ENCODE peak calls at places on chromosomes 1 and 21, in four cellular contexts. S, O, I and K are unnamed samples.
A peak's percentile ranks its signal among the peaks of the same experiment; 100 is the strongest.

GRCh38 chr1:85328713-85329376 is 52.4 kb upstream of the BCL10 start:
- ATAC-seq in S (peak; percentile 90), O (peak; percentile 90), I (peak; percentile 95), K (peak; percentile 55)

GRCh38 chr1:53616927-53617326 is 122.0 kb downstream of the GLIS1 start:
- ATAC-seq in S (peak; percentile 31), O (no peak), I (peak; percentile 68), K (no peak)

GRCh38 chr1:223041481-223041880 is 101.6 kb downstream of the TLR5 start:
- ATAC-seq in S (no peak), O (no peak), I (no peak), K (no peak)

GRCh38 chr1:7325254-7325653 is 445.8 kb upstream of the VAMP3 start:
- ATAC-seq in S (no peak), O (no peak), I (no peak), K (no peak)

GRCh38 chr1:21644348-21644747 is 24.8 kb downstream of the RAP1GAP start:
- ATAC-seq in S (no peak), O (no peak), I (no peak), K (no peak)

GRCh38 chr1:207711285-207711684 is 40.6 kb upstream of the CD46 start:
- ATAC-seq in S (peak; percentile 70), O (peak; percentile 81), I (no peak), K (no peak)

GRCh38 chr1:179877586-179878265 is at the start of gene TOR1AIP2:
- ATAC-seq in S (peak; percentile 64), O (peak; percentile 67), I (peak; percentile 83), K (peak; percentile 50)

GRCh38 chr1:245986404-245987221 is 520.5 kb downstream of the SMYD3 start:
- ATAC-seq in S (peak; percentile 87), O (no peak), I (peak; percentile 93), K (no peak)

GRCh38 chr1:14486401-14487110 is 111.9 kb upstream of the KAZN start:
- ATAC-seq in S (peak; percentile 86), O (no peak), I (peak; percentile 85), K (peak; percentile 36)

GRCh38 chr1:219209578-219209977 is 35.9 kb downstream of the LYPLAL1 start:
- ATAC-seq in S (peak; percentile 48), O (no peak), I (no peak), K (no peak)

GRCh38 chr1:223872308-223872878 is 26.6 kb upstream of the TP53BP2 start:
- ATAC-seq in S (no peak), O (no peak), I (no peak), K (no peak)

GRCh38 chr1:179012033-179012432 is 13.7 kb upstream of the FAM20B start:
- ATAC-seq in S (no peak), O (no peak), I (no peak), K (no peak)

GRCh38 chr1:171173069-171173468 is 12.0 kb upstream of the FMO2 start:
- ATAC-seq in S (no peak), O (no peak), I (no peak), K (no peak)

GRCh38 chr21:28762357-28762735 is 230.3 kb downstream of the LTN1 start:
- ATAC-seq in S (no peak), O (no peak), I (no peak), K (peak; percentile 15)

GRCh38 chr1:16184557-16185303 is 27.7 kb downstream of the ARHGEF19 start:
- ATAC-seq in S (no peak), O (peak; percentile 12), I (no peak), K (no peak)

GRCh38 chr21:35559881-35560280 is 500.4 kb downstream of the SETD4 start:
- ATAC-seq in S (no peak), O (no peak), I (no peak), K (no peak)

GRCh38 chr1:157099633-157100009 is at the start of gene ETV3L:
- ATAC-seq in S (no peak), O (peak; percentile 45), I (no peak), K (no peak)

DNA sequence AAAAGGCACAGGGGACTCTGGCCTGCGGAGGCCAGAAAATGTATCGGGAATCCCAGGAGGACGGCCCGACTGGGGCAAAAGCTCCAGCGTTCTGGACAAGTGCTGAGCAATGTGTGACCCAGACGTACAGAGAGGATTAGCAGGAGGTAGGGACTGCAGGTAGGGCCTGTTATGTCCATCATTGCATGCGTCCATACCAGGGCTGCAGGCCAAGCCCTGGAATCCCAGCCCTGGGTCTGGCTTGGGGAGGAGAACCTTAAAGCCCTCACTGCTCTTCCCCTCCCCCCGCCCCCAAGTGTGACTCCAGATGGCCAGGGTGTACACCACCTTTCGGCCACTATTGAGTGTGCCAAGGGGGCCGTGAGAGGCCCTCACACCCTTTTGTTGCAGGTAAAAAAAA is 2.0 kb downstream of the RNF207 start:
- ATAC-seq in S (no peak), O (no peak), I (no peak), K (no peak)
- H3K4me3 ChIP-seq in S (peak overlapping the region; percentile 79), O (no peak overlapping the region), I (peak overlapping the region; percentile 77), K (no peak overlapping the region)

GRCh38 chr1:225878282-225878681 is 3.9 kb downstream of the TMEM63A start:
- ATAC-seq in S (no peak), O (peak; percentile 10), I (no peak), K (no peak)
- H3K27ac ChIP-seq in S (no peak overlapping the region), O (no peak overlapping the region), I (peak overlapping the region; percentile 14), K (peak overlapping the region; percentile 34)

GRCh38 chr1:12597792-12598191 is 20.2 kb downstream of the DHRS3 start:
- ATAC-seq in S (peak; percentile 28), O (peak; percentile 11), I (no peak), K (no peak)

GRCh38 chr1:12594966-12595838 is 22.8 kb downstream of the DHRS3 start:
- ATAC-seq in S (peak; percentile 20), O (peak; percentile 6), I (peak; percentile 13), K (peak; percentile 14)

GRCh38 chr1:12594490-12594889 is 23.5 kb downstream of the DHRS3 start:
- ATAC-seq in S (no peak), O (no peak), I (no peak), K (no peak)

GRCh38 chr1:12593621-12594066 is 24.4 kb downstream of the DHRS3 start:
- ATAC-seq in S (no peak), O (peak; percentile 6), I (no peak), K (peak; percentile 51)

GRCh38 chr1:12595839-12596821 is 21.9 kb downstream of the DHRS3 start:
- ATAC-seq in S (peak; percentile 72), O (peak; percentile 68), I (peak; percentile 86), K (peak; percentile 86)
- H3K4me3 ChIP-seq in S (peak overlapping the region; percentile 62), O (peak overlapping the region; percentile 26), I (peak overlapping the region; percentile 46), K (peak overlapping the region; percentile 47)

DNA sequence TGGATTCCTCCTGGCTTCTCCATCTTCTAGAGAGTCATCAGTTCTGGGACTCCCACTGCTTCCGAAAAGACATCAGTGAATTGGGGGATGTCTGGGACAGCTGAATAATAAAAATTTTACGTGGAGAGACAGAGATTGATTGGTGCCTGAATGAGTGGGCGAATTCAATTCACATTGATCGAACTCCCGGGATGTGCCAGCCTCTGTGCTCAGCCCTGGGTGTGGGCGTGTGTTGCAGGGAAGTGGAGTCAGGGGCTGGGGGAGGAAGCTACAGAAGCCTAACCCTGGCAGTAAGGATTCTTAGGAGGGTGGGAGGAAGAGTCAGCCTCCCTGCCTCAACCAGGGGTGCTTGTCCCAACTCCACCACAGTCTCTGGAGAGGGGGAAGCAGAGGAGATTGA is 18.0 kb upstream of the STUM start:
- ATAC-seq in S (no peak), O (no peak), I (no peak), K (no peak)
- H3K27ac ChIP-seq in S (no peak overlapping the region), O (no peak overlapping the region), I (no peak overlapping the region), K (no peak overlapping the region)

GRCh38 chr1:83641206-83641658 is 357.7 kb downstream of the TTLL7 start:
- ATAC-seq in S (no peak), O (peak; percentile 71), I (no peak), K (peak; percentile 46)
- H3K4me3 ChIP-seq in S (no peak overlapping the region), O (no peak overlapping the region), I (no peak overlapping the region), K (no peak overlapping the region)

DNA sequence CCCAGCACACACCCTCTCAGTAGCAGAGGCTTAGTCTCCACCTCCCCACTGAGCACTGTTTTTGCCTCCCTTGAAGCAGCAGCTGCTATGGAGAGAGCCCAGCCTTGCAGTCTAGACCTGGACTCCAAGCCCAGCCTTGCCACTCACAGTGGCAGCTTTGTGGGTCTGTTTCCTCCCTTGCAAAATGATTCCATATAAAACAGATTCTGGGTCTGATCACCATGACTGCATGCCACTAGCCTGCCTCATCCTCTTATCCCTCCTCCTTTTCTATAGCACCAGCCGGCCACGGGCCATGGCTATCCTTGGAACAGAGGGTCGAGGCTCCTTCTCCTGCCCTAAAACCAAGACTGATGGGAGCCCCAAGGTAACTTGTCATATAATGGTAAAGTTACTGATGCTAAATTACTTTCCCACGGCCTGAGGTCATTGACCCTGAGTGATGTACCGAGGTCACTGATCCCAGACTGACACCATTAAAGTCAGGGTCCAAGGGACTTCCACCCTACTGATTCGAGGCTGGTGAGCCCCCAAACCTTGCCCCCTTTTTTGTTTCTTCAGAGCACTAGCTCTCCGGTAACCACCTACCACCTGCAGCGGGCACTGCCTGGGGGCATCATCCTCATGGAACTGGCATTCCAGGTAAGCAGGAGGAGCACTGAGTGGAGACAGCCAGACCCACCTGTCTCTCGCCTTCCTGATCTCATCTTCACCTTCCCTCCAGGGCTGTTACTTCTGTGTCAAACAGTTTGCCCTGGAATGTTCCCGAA is 7.9 kb downstream of the HYI start:
- ATAC-seq in S (no peak), O (no peak), I (no peak), K (no peak)
- H3K27ac ChIP-seq in S (no peak overlapping the region), O (no peak overlapping the region), I (no peak overlapping the region), K (no peak overlapping the region)

DNA sequence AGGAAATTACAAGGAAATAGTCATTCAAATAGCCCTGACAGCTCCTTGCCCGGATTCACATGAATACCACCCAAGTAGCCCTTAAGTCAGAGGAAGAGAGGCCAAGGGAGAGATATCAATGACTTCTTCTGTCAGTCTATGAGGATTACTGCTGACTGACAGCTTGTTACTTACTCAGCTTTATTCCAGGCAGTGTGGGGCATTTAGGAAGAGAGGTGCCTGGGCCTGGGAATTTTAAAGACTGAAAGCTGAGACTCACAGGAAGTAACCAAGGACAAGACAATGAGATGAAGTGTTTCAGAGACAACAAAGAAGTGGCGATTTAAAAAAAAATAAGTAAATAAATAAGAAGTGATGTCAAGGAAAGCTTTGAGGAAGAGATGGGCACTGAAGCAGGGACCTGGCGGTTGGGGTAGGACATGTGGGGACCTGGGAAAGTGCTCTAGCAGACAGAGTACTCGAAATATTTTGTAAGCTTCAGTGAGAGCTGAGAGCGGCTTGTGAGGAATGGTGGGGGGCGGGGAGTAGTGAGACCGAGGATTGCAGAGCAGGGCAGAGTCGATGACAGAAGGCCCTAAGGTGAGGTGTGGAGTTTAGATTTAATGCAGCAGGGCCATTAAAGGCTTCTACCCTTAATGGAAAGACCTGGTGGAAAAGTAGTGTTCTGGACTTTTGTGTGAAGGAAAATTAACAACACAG is 58.9 kb downstream of the ST3GAL3 start:
- ATAC-seq in S (no peak), O (no peak), I (no peak), K (no peak)
- H3K4me3 ChIP-seq in S (no peak overlapping the region), O (no peak overlapping the region), I (no peak overlapping the region), K (no peak overlapping the region)

GRCh38 chr1:159493354-159493753 is 42.5 kb downstream of the OR10J5 start:
- ATAC-seq in S (no peak), O (no peak), I (no peak), K (no peak)
- H3K27ac ChIP-seq in S (no peak overlapping the region), O (no peak overlapping the region), I (no peak overlapping the region), K (no peak overlapping the region)